ENCODE peak calls at places on chromosomes 4 and X, in five cellular contexts. K is body of pancreas, A is heart right ventricle, W is adipocyte, V is upper lobe of right lung. E is an unnamed sample.

GRCh38 chrX:17291141-17291900 is 83.7 kb upstream of the NHS start:
- DNase-seq in K (no peak), A (no peak), V (no peak), W (no peak), E (no peak)

GRCh38 chrX:154490021-154490413 is 412 bp downstream of the SLC10A3 start:
- DNase-seq in V (peak; percentile 73), A (peak; percentile 25), K (peak; percentile 25), W (peak; percentile 51), E (peak; percentile 52)

GRCh38 chr4:4559596-4559995 is 17.7 kb upstream of the STX18 start:
- DNase-seq in A (no peak), K (no peak), V (no peak), W (peak; percentile 28), E (no peak)

GRCh38 chr4:4456351-4456750 is 69.4 kb downstream of the NSG1 start:
- DNase-seq in V (no peak), A (no peak), K (no peak), W (no peak), E (no peak)

GRCh38 chrX:107135076-107135964 is 16.7 kb upstream of the RBM41 start:
- DNase-seq in K (no peak), V (no peak), A (no peak), W (peak; percentile 58), E (no peak)

GRCh38 chrX:49053223-49054072 is 5.4 kb upstream of the CCDC120 start:
- DNase-seq in K (peak; percentile 65), W (peak; percentile 77), V (peak; percentile 85), A (peak; percentile 64), E (peak; percentile 66)

GRCh38 chrX:9789555-9789954 is 3.3 kb downstream of the SHROOM2 start:
- DNase-seq in A (no peak), W (no peak), V (no peak), K (no peak), E (no peak)

GRCh38 chr4:108113229-108113628 is 55.5 kb downstream of the LEF1 start:
- DNase-seq in V (no peak), K (no peak), A (no peak), W (no peak), E (no peak)

GRCh38 chrX:46959985-46960700 is 47.9 kb downstream of the JADE3 start:
- DNase-seq in V (no peak), A (no peak), K (no peak), W (no peak), E (no peak)

GRCh38 chrX:19772759-19773623 is 114.4 kb downstream of the SH3KBP1 start:
- DNase-seq in W (no peak), K (no peak), A (no peak), V (no peak), E (peak; percentile 52)

GRCh38 chr4:146063143-146063542 is 112.4 kb upstream of the LSM6 start:
- DNase-seq in K (no peak), A (no peak), W (peak; percentile 3), V (no peak), E (no peak)

GRCh38 chr4:149465941-149466340 is 349.7 kb downstream of the IQCM start:
- DNase-seq in A (no peak), K (no peak), V (no peak), W (no peak), E (no peak)

GRCh38 chr4:24857996-24858395 is 54.8 kb downstream of the CCDC149 start:
- DNase-seq in K (no peak), V (no peak), A (no peak), W (peak; percentile 82), E (no peak)

GRCh38 chrX:41027388-41027787 is 57.9 kb upstream of the USP9X start:
- DNase-seq in A (no peak), V (no peak), W (peak; percentile 70), K (no peak), E (no peak)

GRCh38 chr4:87035881-87036509 is 101.2 kb downstream of the AFF1 start:
- DNase-seq in W (no peak), A (no peak), K (no peak), V (no peak), E (peak; percentile 21)
- H3K4me1 ChIP-seq in W (peaks cover 84% of the 10 kb centered on the region), A (peaks cover 97% of the 10 kb centered on the region), K (peaks cover 81% of the 10 kb centered on the region), V (peaks cover 71% of the 10 kb centered on the region), E (peaks cover 60% of the 10 kb centered on the region)

GRCh38 chr4:122156819-122157218 is 4.7 kb downstream of the BLTP1 start:
- DNase-seq in A (no peak), K (no peak), W (no peak), V (no peak), E (no peak)
- H3K4me1 ChIP-seq in A (peaks cover 6% of the 10 kb centered on the region), K (peaks cover 6% of the 10 kb centered on the region), W (peaks cover 9% of the 10 kb centered on the region), V (no peaks in the 10 kb centered on the region), E (peaks cover 8% of the 10 kb centered on the region)

GRCh38 chr4:10102981-10103330 is 13.6 kb downstream of the WDR1 start:
- DNase-seq in V (no peak), K (no peak), W (no peak), A (no peak), E (no peak)

GRCh38 chr4:10104211-10104990 is 12.2 kb downstream of the WDR1 start:
- DNase-seq in K (no peak), V (no peak), A (no peak), W (peak; percentile 39), E (no peak)

GRCh38 chr4:10101559-10102192 is 14.9 kb downstream of the WDR1 start:
- DNase-seq in W (no peak), V (no peak), K (no peak), A (no peak), E (no peak)

GRCh38 chr4:10100734-10101216 is 15.8 kb downstream of the WDR1 start:
- DNase-seq in A (no peak), W (no peak), V (peak; percentile 86), K (peak; percentile 45), E (no peak)

GRCh38 chr4:10102193-10102980 is 14.2 kb downstream of the WDR1 start:
- DNase-seq in A (no peak), V (no peak), K (no peak), W (no peak), E (no peak)
- H3K4me1 ChIP-seq in A (peaks cover 79% of the 10 kb centered on the region), V (peaks cover 54% of the 10 kb centered on the region), K (peaks cover 7% of the 10 kb centered on the region), W (peaks cover 59% of the 10 kb centered on the region), E (no peaks in the 10 kb centered on the region)

GRCh38 chrX:148540114-148540513 is 39.7 kb downstream of the AFF2 start:
- DNase-seq in W (no peak), A (no peak), V (no peak), K (no peak), E (no peak)

GRCh38 chrX:148535639-148536038 is 35.2 kb downstream of the AFF2 start:
- DNase-seq in K (no peak), V (no peak), W (no peak), A (no peak), E (no peak)

GRCh38 chrX:148538582-148538981 is 38.2 kb downstream of the AFF2 start:
- DNase-seq in A (no peak), K (no peak), V (no peak), W (no peak), E (no peak)

GRCh38 chrX:148537556-148538182 is 37.3 kb downstream of the AFF2 start:
- DNase-seq in A (no peak), W (no peak), K (no peak), V (no peak), E (peak; percentile 42)

GRCh38 chrX:148536961-148537360 is 36.5 kb downstream of the AFF2 start:
- DNase-seq in W (no peak), V (no peak), K (no peak), A (no peak), E (no peak)
- H3K4me1 ChIP-seq in W (no peaks in the 10 kb centered on the region), V (no peaks in the 10 kb centered on the region), K (no peaks in the 10 kb centered on the region), A (no peaks in the 10 kb centered on the region), E (peaks cover 86% of the 10 kb centered on the region)